ENCODE peak calls at places on chromosomes 1 and 21, in five cellular contexts. R is HEK293T, H is NT2/D1, P is HepG2, O is GM12878. N is an unnamed sample.

GRCh38 chr1:12177156-12177998 is 10.6 kb downstream of the TNFRSF1B start:
- DNase-seq in R (no peak), H (no peak), P (no peak), O (no peak), N (no peak)

GRCh38 chr1:87685366-87686136 is 356.9 kb downstream of the LMO4 start:
- DNase-seq in R (no peak), H (peak; percentile 36), P (no peak), O (no peak), N (no peak)

GRCh38 chr1:209190591-209191241 is 392.8 kb upstream of the CAMK1G start:
- DNase-seq in R (peak; percentile 77), H (peak; percentile 91), P (peak; percentile 18), O (no peak), N (peak; percentile 68)

GRCh38 chr1:89547563-89548485 is 23.2 kb downstream of the LRRC8B start:
- DNase-seq in R (no peak), H (no peak), P (peak; percentile 16), O (no peak), N (no peak)

GRCh38 chr1:2523891-2524609 is 2.3 kb downstream of the PANK4 start:
- DNase-seq in R (no peak), H (no peak), P (no peak), O (no peak), N (no peak)

GRCh38 chr21:45986316-45987051 is 4.9 kb downstream of the COL6A1 start:
- DNase-seq in R (no peak), H (no peak), P (no peak), O (no peak), N (no peak)

GRCh38 chr1:209356909-209357498 is 226.5 kb upstream of the CAMK1G start:
- DNase-seq in R (no peak), H (peak; percentile 68), P (no peak), O (no peak), N (no peak)

GRCh38 chr1:167455786-167456446 is 62.4 kb downstream of the CD247 start:
- DNase-seq in R (peak; percentile 41), H (no peak), P (no peak), O (no peak), N (peak; percentile 68)

GRCh38 chr1:150974580-150975478 is at the start of gene CERS2:
- DNase-seq in R (peak; percentile 89), H (peak; percentile 70), P (peak; percentile 52), O (no peak), N (no peak)

GRCh38 chr1:91806146-91806545 is 79.8 kb downstream of the TGFBR3 start:
- DNase-seq in R (no peak), H (no peak), P (no peak), O (no peak), N (no peak)

GRCh38 chr1:99943238-99943794 is 26.5 kb upstream of the SLC35A3 start:
- DNase-seq in R (no peak), H (no peak), P (peak; percentile 12), O (no peak), N (no peak)

DNA sequence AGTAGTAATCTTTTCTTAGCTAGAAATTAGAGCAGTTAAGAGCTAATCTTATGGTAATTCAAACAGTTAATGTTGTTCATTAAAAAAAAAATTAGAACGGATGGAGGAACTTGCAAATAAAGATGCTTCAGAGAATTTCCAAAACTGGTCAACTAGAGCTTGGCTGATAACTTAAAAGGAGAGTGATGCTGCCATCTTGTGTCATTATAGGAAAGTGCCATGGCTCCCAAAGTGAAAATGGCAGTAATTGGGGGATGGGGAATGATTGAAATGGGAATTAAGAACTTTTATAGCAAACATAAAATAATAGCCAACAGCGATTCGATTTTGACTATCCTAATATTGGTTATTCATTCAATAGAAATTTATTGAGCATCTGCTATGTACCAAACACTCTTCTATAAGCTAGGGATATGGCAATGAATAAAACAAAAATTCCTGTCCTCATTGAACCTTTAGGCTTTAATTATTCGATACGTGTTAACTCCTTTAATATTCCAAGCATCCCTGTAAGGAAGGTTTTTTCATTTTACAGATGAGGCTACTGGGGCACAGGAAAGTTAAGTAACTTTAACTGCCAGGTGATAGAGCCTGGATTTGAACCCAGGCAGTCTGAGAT is 5.7 kb upstream of the PLPP3 start:
- DNase-seq in R (peak; percentile 66), H (no peak), P (peak; percentile 66), O (no peak), N (no peak)
- TF ChIP-seq SUZ12 in R (no peak), H (no peak), P (no peak), O (no peak), N (no peak)

GRCh38 chr1:42970143-42970542 is 11.5 kb upstream of the SLC2A1 start:
- DNase-seq in R (no peak), H (no peak), P (no peak), O (no peak), N (no peak)

GRCh38 chr1:42973799-42974198 is 15.1 kb upstream of the SLC2A1 start:
- DNase-seq in R (no peak), H (no peak), P (no peak), O (no peak), N (no peak)

GRCh38 chr1:42973304-42973703 is 14.6 kb upstream of the SLC2A1 start:
- DNase-seq in R (no peak), H (no peak), P (no peak), O (no peak), N (no peak)

GRCh38 chr1:42975038-42975437 is 16.4 kb upstream of the SLC2A1 start:
- DNase-seq in R (no peak), H (no peak), P (no peak), O (no peak), N (no peak)

GRCh38 chr1:42971848-42972291 is 13.2 kb upstream of the SLC2A1 start:
- DNase-seq in R (no peak), H (no peak), P (no peak), O (no peak), N (no peak)
- TF ChIP-seq SUZ12 in R (no peak), H (no peak), P (no peak), O (no peak), N (no peak)

GRCh38 chr1:212976586-212976985 is 26.2 kb downstream of the VASH2 start:
- DNase-seq in R (no peak), H (no peak), P (no peak), O (no peak), N (no peak)

GRCh38 chr1:212973899-212974298 is 23.6 kb downstream of the VASH2 start:
- DNase-seq in R (no peak), H (no peak), P (no peak), O (no peak), N (no peak)

GRCh38 chr1:212973426-212973825 is 23.1 kb downstream of the VASH2 start:
- DNase-seq in R (no peak), H (no peak), P (no peak), O (no peak), N (no peak)

GRCh38 chr1:212975607-212975918 is 25.2 kb downstream of the VASH2 start:
- DNase-seq in R (no peak), H (no peak), P (no peak), O (no peak), N (no peak)

DNA sequence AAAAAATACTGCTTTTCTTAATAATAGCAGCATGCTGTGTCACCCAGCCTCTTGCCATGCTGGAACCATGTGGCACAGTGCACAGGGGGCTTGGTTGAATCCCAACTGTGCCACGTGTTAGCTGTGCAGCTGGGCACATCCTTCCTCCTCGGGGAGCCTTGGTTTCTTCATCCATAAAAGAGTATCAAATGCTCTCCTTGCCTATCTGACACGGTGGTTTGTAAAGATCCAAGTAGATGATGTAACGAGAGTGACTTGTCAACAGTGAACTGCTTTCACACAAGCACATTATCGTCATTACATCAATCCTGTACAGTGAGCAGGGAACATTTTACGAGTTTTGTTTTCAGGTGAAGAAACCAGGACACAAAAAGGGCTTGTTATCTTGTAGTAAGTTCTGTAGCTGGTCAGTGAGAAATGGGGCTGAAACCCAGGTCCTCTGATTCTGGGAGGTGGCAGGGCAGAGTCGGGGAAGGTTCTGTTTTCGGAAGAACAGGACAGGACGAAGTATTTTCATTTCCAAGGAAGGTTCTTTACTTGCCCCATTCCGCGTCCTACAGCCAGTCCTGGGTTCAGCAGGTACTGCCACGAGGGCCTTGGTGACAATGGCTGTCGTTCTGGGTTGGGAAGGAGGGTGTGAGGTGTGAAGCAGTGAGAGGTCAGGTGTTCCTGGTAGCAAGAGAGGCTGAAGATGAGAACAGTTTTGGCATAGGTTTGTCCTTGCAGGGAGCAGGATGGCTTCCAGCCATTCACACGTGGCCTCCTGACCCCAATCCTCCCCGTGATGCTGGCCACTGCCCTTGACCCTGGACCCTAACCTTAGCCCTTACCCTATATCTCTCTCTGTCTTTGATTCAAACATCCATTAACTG is 24.6 kb downstream of the VASH2 start:
- DNase-seq in R (no peak), H (no peak), P (no peak), O (no peak), N (no peak)
- TF ChIP-seq SUZ12 in R (no peak), H (no peak), P (no peak), O (no peak), N (no peak)

DNA sequence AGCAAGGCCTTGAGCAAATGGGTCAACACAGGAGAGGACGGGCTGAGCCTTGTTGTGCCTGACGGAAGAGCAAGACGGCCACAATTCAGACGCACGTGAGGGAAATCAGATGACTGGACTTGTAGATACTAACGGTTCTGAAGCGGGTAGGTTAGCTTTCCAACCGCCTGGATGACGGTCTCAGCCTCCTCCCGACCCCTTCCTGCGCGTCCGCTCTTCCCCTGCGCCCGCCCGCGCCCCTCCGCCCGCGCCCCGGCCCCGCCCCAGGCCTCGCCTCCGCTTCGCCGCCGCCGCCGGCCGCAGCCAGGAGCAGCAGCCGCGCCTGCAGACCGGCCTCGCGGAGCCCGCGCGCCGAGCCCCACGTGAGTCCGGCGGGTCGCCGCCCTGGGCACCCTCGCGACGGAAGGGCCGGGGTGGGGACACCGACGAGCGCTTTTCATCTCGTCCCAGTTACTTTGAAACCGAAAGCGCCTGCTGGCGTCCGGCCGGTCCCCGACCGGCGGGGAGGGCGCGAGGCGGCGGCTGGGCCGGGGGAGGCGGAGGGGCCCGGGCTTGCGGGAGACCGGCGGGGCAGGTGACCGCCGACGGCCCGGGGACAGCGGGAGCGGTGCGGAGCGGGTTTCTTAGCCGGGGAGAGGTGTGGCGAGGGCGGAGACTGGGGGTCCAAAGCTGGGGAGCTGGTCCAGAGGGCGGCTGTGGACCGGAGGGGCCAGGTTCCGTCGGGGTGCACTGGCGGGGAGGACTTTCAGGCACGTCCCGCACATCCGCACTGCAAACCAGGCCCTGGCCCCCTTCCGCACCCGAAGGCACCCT is at the start of gene TRAF5:
- DNase-seq in R (peak; percentile 73), H (peak; percentile 39), P (no peak), O (no peak), N (peak; percentile 82)
- TF ChIP-seq SUZ12 in R (no peak), H (no peak), P (no peak), O (no peak), N (no peak)

GRCh38 chr1:20660363-20661234 is 570 bp downstream of the DDOST start:
- DNase-seq in R (no peak), H (no peak), P (no peak), O (no peak), N (no peak)
- TF ChIP-seq SUZ12 in R (no peak), H (no peak), P (no peak), O (no peak), N (no peak)

GRCh38 chr1:23559136-23559984 is at the start of gene ID3:
- DNase-seq in R (peak; percentile 70), H (peak; percentile 84), P (peak; percentile 93), O (peak; percentile 69), N (peak; percentile 96)
- TF ChIP-seq SUZ12 in R (no peak), H (no peak), P (no peak), O (no peak), N (no peak)

N was measured in H1.